ENCODE peak calls at places on chromosomes 11 and 22, in ten cellular contexts. E is mucosa of descending colon; R is HCT116; H is CD8-positive, alpha-beta T cell; K is upper lobe of right lung; O is colonic mucosa; Y is left ventricle myocardium inferior; J is A549; X is choroid plexus epithelial cell; Q is IMR-90. G is an unnamed sample.

GRCh38 chr11:100578966-100579365 is 108.1 kb upstream of the ARHGAP42 start:
- DNase-seq in E (no peak), R (no peak), H (no peak), K (no peak), O (no peak), Y (no peak), J (no peak), X (peak; percentile 62), Q (peak; percentile 61), G (peak; percentile 35)

GRCh38 chr11:125211191-125211953 is 46.8 kb downstream of the PKNOX2 start:
- DNase-seq in E (no peak), R (no peak), H (no peak), K (no peak), O (no peak), Y (no peak), J (no peak), X (no peak), Q (peak; percentile 10), G (no peak)

GRCh38 chr11:135075740-135076139 is 663.7 kb upstream of the B3GAT1 start:
- DNase-seq in E (peak; percentile 70), R (peak; percentile 71), H (peak; percentile 9), K (peak; percentile 86), O (peak; percentile 53), Y (peak; percentile 76), J (no peak), X (peak; percentile 72), Q (peak; percentile 5), G (peak; percentile 35)

GRCh38 chr11:105372214-105372613 is 232.6 kb upstream of the CARD18 start:
- DNase-seq in E (no peak), R (no peak), H (no peak), K (no peak), O (no peak), Y (no peak), J (no peak), X (peak; percentile 37), Q (no peak), G (no peak)

GRCh38 chr11:134287561-134287960 is 11.4 kb downstream of the GLB1L3 start:
- DNase-seq in E (no peak), R (no peak), H (no peak), K (no peak), O (no peak), Y (no peak), J (no peak), X (no peak), Q (no peak), G (no peak)

GRCh38 chr11:990101-990500 is 46.4 kb downstream of the MUC6 start:
- DNase-seq in E (no peak), R (no peak), H (no peak), K (no peak), O (no peak), Y (no peak), J (no peak), X (no peak), Q (no peak), G (no peak)

GRCh38 chr11:80843266-80843974 is 1402.6 kb upstream of the TENM4 start:
- DNase-seq in E (no peak), R (no peak), H (no peak), K (no peak), O (no peak), Y (no peak), J (no peak), X (no peak), Q (no peak), G (no peak)

GRCh38 chr22:18056161-18056666 is 21.6 kb upstream of the PEX26 start:
- DNase-seq in E (peak; percentile 62), R (no peak), H (no peak), K (peak; percentile 61), O (no peak), Y (no peak), J (no peak), X (peak; percentile 56), Q (peak; percentile 76), G (peak; percentile 60)

GRCh38 chr11:116500833-116501622 is 271.8 kb downstream of the BUD13 start:
- DNase-seq in E (no peak), R (no peak), H (no peak), K (no peak), O (no peak), Y (no peak), J (no peak), X (no peak), Q (no peak), G (no peak)

GRCh38 chr22:24506802-24507438 is 11.8 kb downstream of the UPB1 start:
- DNase-seq in E (no peak), R (no peak), H (no peak), K (no peak), O (no peak), Y (no peak), J (peak; percentile 24), X (peak; percentile 36), Q (peak; percentile 45), G (no peak)

GRCh38 chr11:14414470-14415461 is 55.8 kb upstream of the RRAS2 start:
- DNase-seq in E (no peak), R (no peak), H (peak; percentile 66), K (no peak), O (no peak), Y (no peak), J (no peak), X (peak; percentile 39), Q (peak; percentile 55), G (no peak)

GRCh38 chr11:83071641-83072591 is at the start of gene RAB30:
- DNase-seq in E (peak; percentile 96), R (peak; percentile 99), H (peak; percentile 86), K (peak; percentile 92), O (peak; percentile 98), Y (peak; percentile 92), J (peak; percentile 100), X (peak; percentile 100), Q (peak; percentile 100), G (peak; percentile 100)

GRCh38 chr22:25942989-25943411 is 201.0 kb downstream of the MYO18B start:
- DNase-seq in E (no peak), R (no peak), H (no peak), K (no peak), O (peak; percentile 19), Y (peak; percentile 72), J (no peak), X (no peak), Q (no peak), G (no peak)

GRCh38 chr22:46251266-46251665 is 1.2 kb upstream of the CDPF1 start:
- DNase-seq in E (no peak), R (no peak), H (no peak), K (no peak), O (no peak), Y (no peak), J (no peak), X (no peak), Q (no peak), G (no peak)

GRCh38 chr11:69922015-69922595 is 102.9 kb upstream of the FGF3 start:
- DNase-seq in E (peak; percentile 16), R (no peak), H (no peak), K (peak; percentile 60), O (no peak), Y (no peak), J (no peak), X (no peak), Q (no peak), G (no peak)

GRCh38 chr11:117466966-117467365 is 139.3 kb downstream of the CEP164 start:
- DNase-seq in E (no peak), R (no peak), H (no peak), K (no peak), O (no peak), Y (no peak), J (no peak), X (no peak), Q (no peak), G (no peak)

GRCh38 chr22:46105494-46106278 is 44.6 kb upstream of the PPARA start:
- DNase-seq in E (no peak), R (no peak), H (no peak), K (no peak), O (no peak), Y (peak; percentile 46), J (peak; percentile 62), X (peak; percentile 66), Q (peak; percentile 59), G (peak; percentile 77)

GRCh38 chr22:26792522-26792921 is 135.1 kb downstream of the MIAT start:
- DNase-seq in E (no peak), R (no peak), H (no peak), K (no peak), O (no peak), Y (no peak), J (no peak), X (no peak), Q (no peak), G (no peak)

GRCh38 chr22:30117256-30117655 is 37.0 kb downstream of the HORMAD2 start:
- DNase-seq in E (no peak), R (no peak), H (no peak), K (no peak), O (no peak), Y (no peak), J (no peak), X (no peak), Q (no peak), G (no peak)

GRCh38 chr11:2345050-2345449 is 32.1 kb upstream of the CD81 start:
- DNase-seq in E (no peak), R (no peak), H (no peak), K (no peak), O (no peak), Y (no peak), J (no peak), X (no peak), Q (no peak), G (no peak)
- H3K4me3 ChIP-seq in E (no peak overlapping the region), R (no peak overlapping the region), H (no peak overlapping the region), K (no peak overlapping the region), O (no peak overlapping the region), Y (no peak overlapping the region), J (no peak overlapping the region), X (no peak overlapping the region), Q (no peak overlapping the region), G (no peak overlapping the region)

GRCh38 chr11:63682045-63682915 is 980 bp downstream of the RTN3 start:
- DNase-seq in E (no peak), R (no peak), H (no peak), K (no peak), O (peak; percentile 70), Y (peak; percentile 33), J (peak; percentile 42), X (no peak), Q (no peak), G (no peak)
- TF ChIP-seq CTCF in E (no peak), R (no peak), H (peak; percentile 23), K (no peak), O (no peak), Y (no peak), J (no peak), X (no peak), Q (no peak), G (no peak)

GRCh38 chr11:122202161-122202950 is 86.3 kb upstream of the BLID start:
- DNase-seq in E (no peak), R (peak; percentile 75), H (no peak), K (no peak), O (peak; percentile 50), Y (no peak), J (no peak), X (peak; percentile 86), Q (peak; percentile 83), G (peak; percentile 90)
- H3K4me3 ChIP-seq in E (no peak overlapping the region), R (peak overlapping the region; percentile 56), H (no peak overlapping the region), K (peak overlapping the region; percentile 32), O (peak overlapping the region; percentile 19), Y (peak overlapping the region; percentile 57), J (peak overlapping the region; percentile 38), X (peak overlapping the region; percentile 56), Q (peak overlapping the region; percentile 54), G (peak overlapping the region; percentile 55)

DNA sequence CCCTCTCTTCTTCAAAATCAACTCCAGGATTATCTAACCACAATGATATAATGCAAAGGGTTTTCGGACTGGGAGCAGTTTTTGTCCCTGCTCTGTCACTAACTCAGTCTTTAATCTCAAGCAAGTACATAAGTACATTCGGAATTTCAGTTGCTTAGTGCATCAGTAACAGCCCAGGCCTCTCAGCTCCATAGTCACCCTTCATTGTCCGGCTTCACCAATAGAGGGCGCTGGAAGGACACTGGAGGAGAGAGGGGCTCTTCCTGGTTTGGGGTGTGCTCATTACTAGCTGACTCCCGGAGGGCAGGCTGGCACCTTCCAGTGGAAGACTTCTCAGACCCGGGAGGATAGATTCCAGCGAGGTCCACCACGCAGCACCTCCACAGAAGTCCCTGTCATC is 90.4 kb upstream of the PDGFD start:
- DNase-seq in E (peak; percentile 12), R (peak; percentile 46), H (no peak), K (peak; percentile 43), O (peak; percentile 29), Y (no peak), J (no peak), X (peak; percentile 67), Q (no peak), G (peak; percentile 14)
- TF ChIP-seq CTCF in E (no peak), R (peak; percentile 56), H (no peak), K (peak; percentile 27), O (peak; percentile 24), Y (peak; percentile 54), J (no peak), X (peak; percentile 92), Q (peak; percentile 44), G (peak; percentile 66)